ENCODE peak calls at places on chromosomes 11 and 22, in five cellular contexts. D is SK-N-SH, R is mesothelial cell of epicardium, X is Calu3, B is prostate gland. I is an unnamed sample.
A peak's percentile ranks its signal among the peaks of the same experiment; 100 is the strongest.

GRCh38 chr11:45750439-45750838 is 54.5 kb upstream of the SLC35C1 start:
- DNase-seq in B (no peak), X (no peak), D (no peak), R (no peak), I (no peak)

GRCh38 chr11:14179126-14179820 is 179.7 kb downstream of the RRAS2 start:
- DNase-seq in R (no peak), X (no peak), D (no peak), B (no peak), I (peak; percentile 96)

GRCh38 chr11:88352139-88352538 is 14.6 kb upstream of the CTSC start:
- DNase-seq in R (no peak), B (no peak), X (no peak), D (no peak), I (no peak)

GRCh38 chr11:107707128-107707760 is 4.6 kb downstream of the SLN start:
- DNase-seq in X (no peak), D (no peak), R (no peak), B (no peak), I (no peak)

GRCh38 chr11:72781313-72782080 is 12.3 kb downstream of the STARD10 start:
- DNase-seq in D (peak; percentile 92), R (peak; percentile 42), X (peak; percentile 41), B (peak; percentile 31), I (no peak)

GRCh38 chr22:19130959-19131684 is at the start of gene TSSK2:
- DNase-seq in X (no peak), R (no peak), D (no peak), B (no peak), I (no peak)

GRCh38 chr22:28075260-28075981 is 156.4 kb upstream of the PITPNB start:
- DNase-seq in R (no peak), X (peak; percentile 34), B (no peak), D (no peak), I (peak; percentile 60)

GRCh38 chr11:19886498-19886897 is 173.9 kb downstream of the NAV2 start:
- DNase-seq in X (no peak), D (peak; percentile 67), R (no peak), B (no peak), I (no peak)

GRCh38 chr11:113395782-113396336 is 8.3 kb downstream of the ANKK1 start:
- DNase-seq in R (no peak), X (no peak), B (no peak), D (no peak), I (no peak)

GRCh38 chr22:27670701-27671412 is 130.7 kb downstream of the MN1 start:
- DNase-seq in X (peak; percentile 88), R (peak; percentile 34), B (no peak), D (no peak), I (no peak)

GRCh38 chr22:19179472-19180048 is 1.0 kb upstream of the SLC25A1 start:
- DNase-seq in B (peak; percentile 75), R (no peak), X (peak; percentile 82), D (peak; percentile 87), I (peak; percentile 62)

GRCh38 chr11:111370902-111371578 is 8.0 kb downstream of the POU2AF1 start:
- DNase-seq in B (no peak), R (no peak), D (no peak), X (no peak), I (no peak)

GRCh38 chr22:21945453-21946261 is 7.0 kb downstream of the PPM1F start:
- DNase-seq in D (no peak), X (no peak), B (no peak), R (no peak), I (no peak)

GRCh38 chr22:19739448-19739895 is 16.1 kb downstream of the GP1BB start:
- DNase-seq in R (no peak), X (no peak), B (no peak), D (no peak), I (no peak)

GRCh38 chr11:94925422-94926270 is 47.7 kb downstream of the CWC15 start:
- DNase-seq in B (no peak), R (no peak), X (no peak), D (no peak), I (no peak)

GRCh38 chr11:46987183-46987582 is 50.6 kb downstream of the CSTPP1 start:
- DNase-seq in R (no peak), B (no peak), X (no peak), D (no peak), I (no peak)

GRCh38 chr22:46569055-46569847 is 31.8 kb upstream of the CELSR1 start:
- DNase-seq in R (no peak), X (no peak), D (no peak), B (no peak), I (no peak)

GRCh38 chr11:5674391-5674790 is 10.5 kb downstream of the TRIM5 start:
- DNase-seq in D (no peak), X (no peak), B (no peak), R (no peak), I (no peak)

GRCh38 chr11:12134239-12134590 is 23.8 kb downstream of the MICAL2 start:
- DNase-seq in X (no peak), R (no peak), B (no peak), D (no peak), I (no peak)

GRCh38 chr11:83151274-83151977 is 5.5 kb upstream of the PCF11 start:
- DNase-seq in D (no peak), R (no peak), X (peak; percentile 25), B (no peak), I (no peak)

GRCh38 chr11:2775626-2776350 is 76.0 kb upstream of the KCNQ1OT1 start:
- DNase-seq in D (no peak), X (no peak), R (no peak), B (peak; percentile 3), I (no peak)

GRCh38 chr11:34263462-34264186 is 94.2 kb downstream of the ABTB2 start:
- DNase-seq in X (peak; percentile 89), R (no peak), D (no peak), B (peak; percentile 73), I (peak; percentile 56)

GRCh38 chr11:34262601-34263081 is 95.2 kb downstream of the ABTB2 start:
- DNase-seq in R (no peak), D (peak; percentile 63), B (no peak), X (peak; percentile 48), I (no peak)

GRCh38 chr11:34259087-34259486 is 98.7 kb downstream of the ABTB2 start:
- DNase-seq in X (no peak), D (peak; percentile 63), B (no peak), R (no peak), I (no peak)

GRCh38 chr11:34261820-34262219 is 96.0 kb downstream of the ABTB2 start:
- DNase-seq in X (no peak), D (no peak), R (no peak), B (no peak), I (no peak)

GRCh38 chr11:34261095-34261494 is 96.7 kb downstream of the ABTB2 start:
- DNase-seq in D (no peak), X (no peak), R (no peak), B (no peak), I (no peak)
- TF ChIP-seq CTCF in D (no peak), X (no peak), R (no peak), B (no peak), I (no peak)

DNA sequence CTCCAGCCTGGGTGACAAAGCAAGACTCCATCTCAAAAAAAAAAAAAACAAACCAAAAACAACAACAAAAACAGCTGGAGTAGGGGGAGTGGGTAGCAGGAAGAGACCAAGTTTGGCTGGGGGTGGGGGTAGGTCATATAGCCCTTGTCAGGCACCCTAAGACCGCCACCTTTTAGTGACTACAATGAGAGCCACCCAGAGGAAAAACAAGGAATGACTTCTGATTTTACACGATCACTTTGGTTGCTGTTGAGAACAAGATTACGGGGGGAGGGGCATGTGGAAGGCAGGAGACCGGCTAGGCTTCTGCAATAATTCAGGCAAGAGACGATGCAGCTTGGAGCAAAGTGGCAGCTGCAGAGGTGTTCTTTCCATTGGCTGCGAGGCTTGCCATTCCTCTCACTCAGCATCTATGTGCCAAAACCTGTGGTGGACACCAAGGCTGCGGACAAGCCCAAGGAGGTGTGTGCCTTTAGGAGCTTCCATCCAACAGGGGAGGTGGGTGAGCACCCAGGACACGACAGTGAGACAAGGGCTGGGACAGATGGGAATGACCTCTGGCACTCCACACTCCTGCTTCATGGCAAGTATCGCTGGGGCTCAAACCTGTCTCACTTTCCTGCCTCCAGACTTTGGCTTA is 1.7 kb downstream of the RPS19BP1 start:
- DNase-seq in B (no peak), R (no peak), D (peak; percentile 45), X (peak; percentile 35), I (no peak)
- TF ChIP-seq CTCF in B (peak; percentile 27), R (peak; percentile 41), D (no peak), X (peak; percentile 32), I (peak; percentile 12)

GRCh38 chr11:61766353-61766841 is 14.0 kb downstream of the MYRF start:
- DNase-seq in X (no peak), D (no peak), R (no peak), B (no peak), I (no peak)

GRCh38 chr11:61765550-61766253 is 13.3 kb downstream of the MYRF start:
- DNase-seq in D (no peak), X (no peak), B (no peak), R (no peak), I (no peak)

GRCh38 chr11:61762798-61763197 is 10.4 kb downstream of the MYRF start:
- DNase-seq in B (no peak), X (no peak), D (peak; percentile 79), R (peak; percentile 67), I (no peak)

GRCh38 chr11:61763930-61764605 is 11.6 kb downstream of the MYRF start:
- DNase-seq in X (no peak), R (no peak), B (no peak), D (no peak), I (no peak)

DNA sequence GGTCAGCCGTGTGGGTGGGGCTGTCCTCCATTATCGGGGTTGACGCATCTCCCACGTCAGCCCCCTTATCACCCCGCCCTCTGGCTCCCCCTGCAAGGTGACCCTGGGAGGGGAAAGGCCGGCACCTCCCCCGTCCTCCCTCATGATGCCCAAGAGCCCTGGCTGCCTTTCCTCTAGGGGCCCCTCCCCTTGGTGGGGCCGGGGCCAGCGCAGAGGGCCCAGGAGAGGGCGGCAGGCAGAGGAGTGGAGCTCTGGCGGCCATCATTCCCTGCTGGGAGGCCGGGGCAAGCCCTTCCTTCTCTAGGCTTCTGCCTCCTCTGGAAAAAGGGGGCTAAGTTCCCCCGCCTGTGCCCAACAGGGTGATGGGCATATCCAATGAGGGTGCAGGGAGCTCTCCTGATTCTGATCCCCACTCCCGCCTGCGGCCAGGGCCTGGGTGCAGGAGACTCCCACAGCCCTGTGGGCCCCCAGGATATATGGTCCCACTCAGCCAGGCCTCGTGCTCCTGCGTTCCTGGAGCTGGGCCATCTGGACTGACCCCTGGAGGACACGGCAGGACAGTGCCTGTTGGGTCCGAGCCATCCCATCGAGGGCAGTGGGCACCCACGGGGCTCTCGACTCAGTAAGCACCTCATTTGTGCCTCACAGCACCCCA is 12.3 kb downstream of the MYRF start:
- DNase-seq in R (no peak), D (peak; percentile 88), X (no peak), B (no peak), I (no peak)
- TF ChIP-seq CTCF in R (no peak), D (no peak), X (no peak), B (no peak), I (no peak)

DNA sequence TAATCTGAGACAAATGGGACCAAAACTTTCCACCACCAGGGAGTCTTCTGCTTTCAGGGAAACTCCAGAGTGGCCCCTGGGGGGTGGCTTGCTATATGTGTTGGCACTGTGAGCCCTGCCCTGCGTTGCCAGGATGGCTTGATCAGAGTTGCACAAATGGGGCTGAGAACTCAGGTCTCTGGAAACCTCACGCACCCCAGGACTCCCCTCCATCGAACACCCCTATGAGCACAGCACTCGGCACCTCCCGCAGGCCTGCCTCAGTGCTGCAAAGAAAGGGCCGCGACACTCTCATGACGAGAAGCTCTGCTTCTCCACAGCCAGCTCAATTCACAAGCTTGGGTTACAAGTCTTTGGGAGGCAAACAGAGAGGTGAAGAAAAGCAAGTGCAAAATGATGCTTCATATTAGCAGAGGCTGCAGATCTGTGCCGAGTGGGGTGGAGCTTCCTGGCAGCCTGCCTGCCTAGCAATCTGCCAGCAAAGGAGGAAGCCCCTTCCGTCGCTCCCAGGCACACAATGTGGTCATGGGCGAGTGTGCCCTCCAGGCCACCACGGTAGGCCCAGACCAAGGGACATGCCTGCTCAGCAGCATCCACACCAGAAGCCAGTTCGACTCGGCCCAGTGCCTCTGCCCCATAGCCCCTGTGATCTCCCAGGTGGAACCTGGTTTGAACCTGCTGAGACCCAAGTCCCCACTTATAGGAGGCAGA is 55.7 kb downstream of the MYH9 start:
- DNase-seq in D (peak; percentile 90), B (peak; percentile 71), X (peak; percentile 68), R (no peak), I (no peak)
- TF ChIP-seq CTCF in D (no peak), B (no peak), X (peak; percentile 5), R (no peak), I (no peak)